ENCODE peak calls at places on chromosomes 6 and 20, in seven cellular contexts. T is HCT116, I is SK-N-SH, H is GM12878, E is K562, K is H1, D is HepG2. F is an unnamed sample.

GRCh38 chr20:50289581-50289980 is 99.0 kb downstream of the CEBPB start:
- DNase-seq in K (no peak), D (no peak), I (no peak), H (no peak), T (no peak), E (no peak), F (no peak)

GRCh38 chr6:30685977-30686907 is at the start of gene PPP1R18:
- DNase-seq in K (no peak), D (no peak), H (no peak), E (peak; percentile 79), T (no peak), I (peak; percentile 84), F (peak; percentile 77)

GRCh38 chr6:136921521-136921935 is 573 bp upstream of the SLC35D3 start:
- DNase-seq in D (no peak), K (no peak), I (peak; percentile 85), E (no peak), H (no peak), T (no peak), F (peak; percentile 28)

GRCh38 chr6:158552055-158552795 is 7.7 kb upstream of the TMEM181 start:
- DNase-seq in K (no peak), T (no peak), E (no peak), D (no peak), H (no peak), I (no peak), F (no peak)

GRCh38 chr6:69954733-69955132 is 88.4 kb downstream of the COL19A1 start:
- DNase-seq in T (no peak), K (no peak), D (no peak), I (no peak), E (no peak), H (no peak), F (no peak)

GRCh38 chr20:21808863-21809664 is 103.6 kb downstream of the PAX1 start:
- DNase-seq in H (no peak), D (peak; percentile 31), T (no peak), E (peak; percentile 71), K (peak; percentile 27), I (peak; percentile 72), F (peak; percentile 44)

GRCh38 chr6:165861226-165861625 is 198.2 kb upstream of the PDE10A start:
- DNase-seq in I (no peak), T (no peak), K (no peak), D (no peak), E (no peak), H (no peak), F (no peak)

GRCh38 chr20:54020348-54020747 is 50.0 kb downstream of the BCAS1 start:
- DNase-seq in K (no peak), D (no peak), H (no peak), T (no peak), E (no peak), I (no peak), F (no peak)

GRCh38 chr20:21521596-21522478 is 8.0 kb upstream of the NKX2-2 start:
- DNase-seq in H (no peak), D (no peak), I (peak; percentile 30), E (no peak), K (no peak), T (no peak), F (no peak)

GRCh38 chr6:135423649-135424128 is 73.9 kb downstream of the AHI1 start:
- DNase-seq in E (peak; percentile 29), I (peak; percentile 18), K (no peak), D (peak; percentile 52), T (peak; percentile 22), H (peak; percentile 16), F (peak; percentile 16)

GRCh38 chr6:88843040-88843439 is 120.4 kb downstream of the RNGTT start:
- DNase-seq in K (no peak), D (no peak), H (no peak), I (no peak), T (no peak), E (no peak), F (no peak)

GRCh38 chr6:97189767-97190166 is 93.2 kb downstream of the MMS22L start:
- DNase-seq in E (no peak), D (no peak), K (no peak), T (no peak), I (no peak), H (no peak), F (no peak)

GRCh38 chr6:169961772-169962561 is 210.5 kb downstream of the ERMARD start:
- DNase-seq in E (no peak), T (no peak), H (no peak), I (peak; percentile 32), D (no peak), K (no peak), F (no peak)

GRCh38 chr6:47047479-47048411 is 5.6 kb upstream of the ADGRF1 start:
- DNase-seq in K (peak; percentile 59), T (peak; percentile 89), H (peak; percentile 11), E (peak; percentile 27), I (peak; percentile 33), D (peak; percentile 95), F (peak; percentile 98)

GRCh38 chr20:3766832-3767433 is 620 bp downstream of the ADISSP start:
- DNase-seq in E (peak; percentile 41), D (no peak), H (no peak), T (no peak), I (no peak), K (no peak), F (no peak)

GRCh38 chr20:40467703-40468411 is 221.2 kb downstream of the MAFB start:
- DNase-seq in I (no peak), D (no peak), K (no peak), T (no peak), E (no peak), H (no peak), F (no peak)
- TF ChIP-seq JUND in I (no peak), D (no peak), K (no peak), T (no peak), E (no peak), H (no peak), F (no peak)

GRCh38 chr6:42411431-42411830 is 40.3 kb downstream of the TRERF1 start:
- DNase-seq in E (no peak), H (no peak), I (no peak), D (no peak), K (no peak), T (no peak), F (no peak)
- TF ChIP-seq JUND in E (no peak), H (no peak), I (no peak), D (no peak), K (no peak), T (no peak), F (no peak)

GRCh38 chr6:2687456-2687855 is 63.3 kb downstream of the MYLK4 start:
- DNase-seq in I (no peak), K (no peak), D (no peak), E (no peak), T (no peak), H (no peak), F (no peak)

GRCh38 chr6:2684766-2685754 is 65.7 kb downstream of the MYLK4 start:
- DNase-seq in T (no peak), I (no peak), K (no peak), D (peak; percentile 53), H (no peak), E (no peak), F (no peak)

GRCh38 chr6:2684059-2684749 is 66.5 kb downstream of the MYLK4 start:
- DNase-seq in E (no peak), T (peak; percentile 86), D (no peak), K (no peak), I (no peak), H (no peak), F (no peak)

GRCh38 chr6:2693191-2693590 is 57.5 kb downstream of the MYLK4 start:
- DNase-seq in I (no peak), D (no peak), H (no peak), T (no peak), E (no peak), K (no peak), F (no peak)

DNA sequence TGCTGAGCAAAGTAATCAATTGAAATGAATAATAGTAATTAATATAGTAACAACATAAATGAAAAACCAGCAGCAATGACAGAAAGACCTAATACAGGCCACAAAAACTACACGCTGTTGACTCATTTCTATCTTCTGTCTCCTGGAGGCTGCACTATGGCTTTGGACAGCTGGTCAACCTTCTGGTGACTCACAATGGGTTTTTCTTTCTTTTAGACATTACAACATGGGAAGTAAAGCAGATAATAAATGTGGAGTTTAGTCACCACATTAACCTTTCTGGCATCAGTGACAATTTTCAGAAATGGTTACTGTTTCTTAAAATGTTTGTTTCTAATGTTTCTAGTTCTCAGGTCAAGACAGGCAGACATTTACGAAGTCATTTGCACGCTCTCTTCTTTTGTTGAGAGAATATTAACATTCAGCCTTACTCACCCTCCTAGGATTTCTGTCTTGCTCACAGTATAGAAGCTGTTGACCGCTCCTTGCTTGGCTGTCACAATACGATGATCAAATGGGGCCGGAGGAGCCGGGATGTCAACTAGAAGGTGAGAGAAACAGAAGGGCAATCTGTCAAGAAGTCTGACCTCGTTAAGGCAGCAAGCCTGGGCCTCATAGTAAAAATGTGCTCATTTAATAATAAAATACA is 62.2 kb downstream of the MYLK4 start:
- DNase-seq in D (peak; percentile 23), K (no peak), T (no peak), I (no peak), H (no peak), E (no peak), F (no peak)
- TF ChIP-seq JUND in D (no peak), K (no peak), T (peak; percentile 23), I (peak; percentile 42), H (no peak), E (no peak), F (no peak)

DNA sequence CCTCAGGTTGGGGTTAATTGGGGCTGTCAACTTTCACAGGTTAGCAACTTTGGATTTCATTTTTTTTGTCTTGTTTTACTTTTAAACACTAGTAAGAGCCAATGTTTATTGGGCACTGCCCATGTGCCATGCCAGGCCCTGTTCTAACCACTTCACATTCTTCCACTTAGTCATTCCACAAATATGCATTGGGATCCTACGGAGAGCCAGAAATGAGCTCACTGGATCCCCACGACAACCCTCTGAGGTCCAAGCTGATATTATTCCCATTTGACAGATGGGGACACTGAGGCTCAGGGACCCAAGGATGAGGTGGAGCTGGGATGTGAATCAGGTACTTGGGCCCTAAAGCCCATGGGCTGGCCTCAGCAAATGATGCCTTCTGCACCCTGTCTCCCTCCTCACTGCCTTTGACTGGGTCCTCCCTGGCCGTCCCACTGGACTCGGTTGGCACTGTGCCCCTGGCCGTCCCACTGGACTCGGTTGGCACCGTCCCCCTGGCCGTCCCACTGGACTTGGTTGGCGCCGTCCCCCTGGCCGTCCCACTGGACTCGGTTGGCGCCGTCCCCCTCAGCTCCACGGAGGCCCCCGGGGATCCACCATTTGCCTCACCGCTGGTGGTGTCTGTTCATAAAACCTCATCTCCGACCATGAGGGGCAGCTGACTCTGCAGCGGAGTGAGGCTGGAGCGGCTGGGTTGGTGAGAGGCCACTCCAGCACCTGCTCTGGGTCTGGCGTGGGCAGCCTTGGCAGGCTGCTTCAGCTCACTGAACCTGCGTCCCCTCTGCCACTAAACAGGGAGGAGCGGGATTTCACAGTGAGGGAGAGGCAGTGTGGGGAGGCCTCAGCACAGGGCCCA is 4.8 kb upstream of the PMEPA1 start:
- DNase-seq in I (no peak), E (no peak), H (no peak), T (no peak), K (no peak), D (no peak), F (peak; percentile 58)
- TF ChIP-seq JUND in I (peak; percentile 58), E (no peak), H (no peak), T (no peak), K (no peak), D (no peak), F (no peak)